ENCODE peak calls at places on chromosome 13, in ten cellular contexts. Y is breast epithelium, T is upper lobe of left lung, I is lower leg skin, F is A549, A is GM12892, X is right lobe of liver, C is heart left ventricle, K is K562, O is body of pancreas. H is an unnamed sample.

GRCh38 chr13:61188057-61188456 is 227.6 kb downstream of the PCDH20 start:
- DNase-seq in C (no peak), F (no peak), K (no peak), A (no peak), T (no peak), X (no peak), I (no peak), Y (no peak), O (no peak), H (no peak)

GRCh38 chr13:80382576-80382975 is 41.6 kb upstream of the SPRY2 start:
- DNase-seq in F (no peak), I (no peak), A (no peak), C (no peak), K (no peak), O (no peak), X (no peak), T (no peak), Y (no peak), H (no peak)

GRCh38 chr13:25249001-25249543 is 38.2 kb downstream of the MTMR6 start:
- DNase-seq in I (no peak), K (no peak), F (peak), X (no peak), Y (no peak), O (no peak), A (no peak), T (no peak), C (no peak), H (no peak)

GRCh38 chr13:46094478-46094877 is 10.4 kb downstream of the CPB2 start:
- DNase-seq in O (no peak), C (no peak), I (no peak), X (no peak), K (no peak), Y (no peak), T (no peak), A (no peak), F (no peak), H (no peak)

GRCh38 chr13:113220877-113221276 is 11.5 kb downstream of the CUL4A start:
- DNase-seq in F (peak), A (no peak), T (no peak), K (no peak), X (no peak), I (no peak), C (no peak), Y (no peak), O (no peak), H (no peak)

GRCh38 chr13:59356607-59357006 is 807.1 kb downstream of the DIAPH3 start:
- DNase-seq in C (peak), F (no peak), T (no peak), Y (peak), A (no peak), I (peak), X (peak), K (no peak), O (peak), H (peak)

GRCh38 chr13:106143392-106143791 is 392.1 kb downstream of the EFNB2 start:
- DNase-seq in A (no peak), X (no peak), O (no peak), I (no peak), Y (no peak), T (no peak), F (no peak), C (no peak), K (no peak), H (no peak)

GRCh38 chr13:45781553-45782326 is 69.8 kb downstream of the SIAH3 start:
- DNase-seq in O (peak), Y (no peak), C (peak), A (no peak), X (peak), K (no peak), T (no peak), I (peak), F (no peak), H (peak)

GRCh38 chr13:93169980-93170379 is 56.6 kb upstream of the GPC6 start:
- DNase-seq in C (no peak), K (no peak), Y (no peak), O (no peak), I (no peak), A (no peak), F (peak), T (no peak), X (no peak), H (no peak)

GRCh38 chr13:35927554-35927953 is 203.6 kb downstream of the DCLK1 start:
- DNase-seq in C (no peak), I (no peak), T (no peak), X (no peak), Y (no peak), K (no peak), O (no peak), F (peak), A (no peak), H (peak)

GRCh38 chr13:23445794-23446193 is 12.3 kb upstream of the SACS start:
- DNase-seq in K (no peak), X (no peak), I (no peak), Y (no peak), O (no peak), F (no peak), C (no peak), A (no peak), T (no peak), H (no peak)

GRCh38 chr13:32135655-32136054 is 104.1 kb downstream of the FRY start:
- DNase-seq in Y (no peak), A (no peak), F (no peak), K (no peak), C (no peak), O (no peak), X (no peak), I (no peak), T (no peak), H (no peak)

GRCh38 chr13:106586764-106587163 is 18.8 kb upstream of the ARGLU1 start:
- DNase-seq in C (no peak), O (no peak), K (no peak), X (no peak), F (no peak), Y (no peak), I (no peak), A (no peak), T (no peak), H (no peak)

GRCh38 chr13:39656325-39656677 is 839 bp downstream of the COG6 start:
- DNase-seq in T (no peak), F (no peak), O (no peak), C (no peak), Y (no peak), X (no peak), I (no peak), A (no peak), K (no peak), H (no peak)

GRCh38 chr13:39655041-39655568 is 357 bp upstream of the COG6 start:
- DNase-seq in O (no peak), F (no peak), X (no peak), K (no peak), A (no peak), I (no peak), Y (no peak), C (no peak), T (no peak), H (no peak)

DNA sequence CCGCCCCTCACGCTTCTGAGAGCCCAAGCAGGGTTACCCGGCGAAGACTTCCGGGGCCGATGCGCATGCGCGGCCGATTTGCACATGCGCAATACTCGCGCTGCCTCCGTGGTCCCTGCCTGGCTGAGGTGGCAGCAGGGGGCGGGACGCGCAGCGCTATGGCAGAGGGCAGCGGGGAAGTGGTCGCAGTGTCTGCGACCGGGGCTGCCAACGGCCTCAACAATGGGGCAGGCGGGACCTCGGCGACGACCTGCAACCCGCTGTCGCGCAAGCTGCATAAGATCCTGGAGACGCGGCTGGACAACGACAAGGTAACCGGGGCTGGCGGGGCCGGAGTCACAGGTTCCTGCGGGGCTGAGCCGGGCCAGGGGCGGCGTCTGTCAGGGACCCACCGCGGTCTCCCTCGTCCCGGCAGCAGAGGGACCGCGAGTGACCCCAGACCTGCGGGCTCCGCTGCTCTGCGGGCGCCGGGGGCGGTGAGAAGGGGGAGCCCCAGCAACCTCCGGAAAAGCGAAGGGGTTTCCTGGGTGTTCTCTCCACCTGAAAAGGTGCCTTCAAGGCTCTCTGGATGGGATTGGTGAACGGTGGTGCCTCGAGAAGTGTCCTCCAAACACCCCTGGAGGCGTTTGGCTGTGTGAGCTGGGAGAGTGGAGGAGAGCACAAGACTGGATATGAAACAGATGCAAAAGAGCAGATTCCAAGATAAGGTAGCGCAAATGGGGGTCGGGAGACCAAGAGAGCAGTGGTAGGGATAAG is at the start of gene COG6:
- DNase-seq in Y (peak), K (peak), I (peak), O (peak), T (peak), A (peak), F (peak), C (peak), X (peak), H (peak)
- TF ChIP-seq POLR2A in Y (no peak), K (peak), I (no peak), O (peak), T (no peak), A (peak), F (peak), C (peak), X (peak), H (peak)

GRCh38 chr13:110471833-110472162 is 89.7 kb downstream of the RAB20 start:
- DNase-seq in X (peak), K (peak), I (no peak), Y (peak), T (no peak), C (no peak), O (peak), A (peak), F (no peak), H (peak)
- TF ChIP-seq POLR2A in X (no peak), K (no peak), I (no peak), Y (no peak), T (no peak), C (no peak), O (no peak), A (peak), F (no peak), H (no peak)

GRCh38 chr13:74215420-74215819 is 81.2 kb upstream of the KLF12 start:
- DNase-seq in K (no peak), A (no peak), X (no peak), C (no peak), F (no peak), Y (no peak), T (no peak), O (no peak), I (no peak), H (no peak)

GRCh38 chr13:74206061-74206561 is 71.9 kb upstream of the KLF12 start:
- DNase-seq in K (no peak), F (no peak), T (no peak), C (no peak), A (no peak), X (no peak), Y (peak), I (no peak), O (no peak), H (no peak)

GRCh38 chr13:74214321-74214720 is 80.1 kb upstream of the KLF12 start:
- DNase-seq in F (no peak), I (no peak), Y (no peak), C (no peak), X (no peak), T (no peak), A (no peak), K (no peak), O (no peak), H (no peak)

GRCh38 chr13:74206855-74207254 is 72.7 kb upstream of the KLF12 start:
- DNase-seq in K (no peak), Y (no peak), O (no peak), I (no peak), A (no peak), F (no peak), X (no peak), C (no peak), T (no peak), H (no peak)

GRCh38 chr13:74210693-74211393 is 76.6 kb upstream of the KLF12 start:
- DNase-seq in T (no peak), O (peak), C (no peak), X (no peak), F (peak), Y (no peak), K (no peak), I (no peak), A (no peak), H (no peak)
- TF ChIP-seq POLR2A in T (no peak), O (no peak), C (no peak), X (no peak), F (no peak), Y (no peak), K (no peak), I (no peak), A (no peak), H (no peak)

DNA sequence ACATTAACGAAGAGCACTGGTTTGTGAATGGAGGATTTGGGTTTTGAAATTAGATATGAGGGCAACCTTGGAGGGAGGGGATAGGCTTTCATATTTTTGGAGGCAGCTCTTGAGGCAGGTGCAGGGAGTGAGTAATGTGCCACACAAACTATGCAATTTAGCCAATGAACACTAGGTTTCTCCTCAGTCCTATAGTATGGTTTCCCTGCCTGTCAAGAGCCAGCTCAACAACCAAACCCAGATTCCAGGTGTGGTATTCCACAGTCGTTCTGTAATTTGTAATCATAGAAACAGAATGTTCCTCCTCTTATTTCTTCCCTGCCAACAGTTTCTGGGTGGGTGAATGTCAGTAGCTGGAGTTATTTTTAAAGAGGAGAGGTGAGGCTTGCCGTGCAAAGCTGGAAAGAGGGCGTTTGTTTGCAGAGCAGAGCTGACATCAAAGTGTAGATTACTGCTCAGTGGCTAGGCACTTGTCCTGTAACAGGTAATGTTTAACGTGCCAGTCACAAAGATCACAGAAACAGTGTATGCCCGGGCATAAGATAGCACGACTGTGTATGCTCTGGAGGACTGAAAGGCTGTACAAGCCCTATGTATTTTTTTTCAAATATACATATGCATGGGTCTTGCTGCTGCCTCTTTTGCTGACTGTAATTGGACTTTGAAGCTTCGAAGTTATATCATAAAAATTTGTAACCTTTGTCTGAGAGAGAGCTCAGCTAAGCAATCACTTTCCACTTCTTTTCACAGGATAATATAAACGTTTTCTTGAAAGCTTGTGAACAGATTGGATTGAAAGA is 124.3 kb downstream of the LMO7 start:
- DNase-seq in Y (no peak), O (peak), C (no peak), X (peak), A (no peak), T (no peak), K (no peak), I (no peak), F (peak), H (no peak)
- TF ChIP-seq POLR2A in Y (no peak), O (peak), C (peak), X (peak), A (no peak), T (peak), K (no peak), I (no peak), F (no peak), H (no peak)

GRCh38 chr13:44437356-44438233 is 64.0 kb downstream of the SERP2 start:
- DNase-seq in F (peak), O (no peak), X (no peak), C (no peak), A (no peak), T (no peak), K (no peak), Y (no peak), I (no peak), H (no peak)

GRCh38 chr13:44434441-44435141 is 61.0 kb downstream of the SERP2 start:
- DNase-seq in C (no peak), T (peak), F (no peak), A (no peak), X (no peak), K (no peak), I (peak), O (no peak), Y (no peak), H (no peak)

GRCh38 chr13:44436589-44437337 is 63.1 kb downstream of the SERP2 start:
- DNase-seq in C (peak), T (peak), F (peak), X (peak), A (no peak), O (peak), Y (peak), K (peak), I (peak), H (peak)

GRCh38 chr13:44433863-44434262 is 60.2 kb downstream of the SERP2 start:
- DNase-seq in Y (no peak), X (no peak), O (no peak), T (no peak), C (no peak), I (no peak), F (no peak), A (no peak), K (no peak), H (no peak)

GRCh38 chr13:44435142-44435982 is 61.7 kb downstream of the SERP2 start:
- DNase-seq in O (peak), Y (peak), K (peak), I (peak), X (peak), F (peak), C (peak), T (peak), A (peak), H (peak)
- TF ChIP-seq POLR2A in O (peak), Y (peak), K (peak), I (no peak), X (peak), F (peak), C (peak), T (peak), A (no peak), H (peak)

DNA sequence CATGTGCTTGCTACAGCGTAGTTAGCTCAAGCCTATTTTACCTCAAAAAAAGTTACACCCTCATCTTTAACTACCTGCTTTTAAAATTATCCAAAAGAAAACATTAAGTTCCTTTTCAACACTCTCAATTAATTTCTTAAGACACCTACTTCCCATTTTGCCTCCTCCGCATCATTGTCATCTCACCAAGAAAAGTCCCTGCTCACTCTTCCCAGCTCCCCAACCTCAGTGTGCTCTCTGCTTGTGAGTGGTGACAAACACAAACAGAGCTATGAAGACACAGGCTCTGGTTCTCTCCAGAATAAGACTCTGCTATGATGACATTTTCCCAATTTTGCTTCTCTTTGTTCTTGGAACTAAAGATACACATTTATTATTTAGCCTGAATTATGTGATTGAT is 385.1 kb upstream of the HTR2A start:
- DNase-seq in K (no peak), T (no peak), C (no peak), F (no peak), X (no peak), A (no peak), O (no peak), Y (no peak), I (no peak), H (no peak)
- TF ChIP-seq POLR2A in K (no peak), T (no peak), C (no peak), F (no peak), X (no peak), A (no peak), O (no peak), Y (no peak), I (no peak), H (no peak)